ENCODE peak calls at places on chromosomes 6 and 20, in four cellular contexts. V, K, W and Z are unnamed samples.

GRCh38 chr6:32794510-32794909 is 22.3 kb downstream of the HLA-DOB start:
- DNase-seq in V (no peak), K (no peak), W (no peak), Z (no peak)

GRCh38 chr6:86856937-86857563 is 80.3 kb upstream of the HTR1E start:
- DNase-seq in K (peak), V (no peak), W (no peak), Z (no peak)

GRCh38 chr6:27250955-27251671 is 3.6 kb downstream of the PRSS16 start:
- DNase-seq in W (no peak), K (peak), V (peak), Z (peak)

GRCh38 chr6:157093555-157093954 is 229.8 kb downstream of the TMEM242 start:
- DNase-seq in W (no peak), K (no peak), V (no peak), Z (no peak)

GRCh38 chr6:163347021-163347446 is 67.5 kb upstream of the QKI start:
- DNase-seq in V (no peak), K (no peak), W (peak), Z (no peak)

GRCh38 chr20:17504326-17504897 is 26.8 kb downstream of the BFSP1 start:
- DNase-seq in W (no peak), K (peak), V (no peak), Z (peak)

GRCh38 chr20:60255866-60256265 is 297.6 kb downstream of the CDH26 start:
- DNase-seq in V (no peak), W (no peak), K (no peak), Z (no peak)

GRCh38 chr6:14074723-14075503 is 42.7 kb upstream of the CD83 start:
- DNase-seq in K (no peak), W (no peak), V (no peak), Z (no peak)

GRCh38 chr6:41428995-41429417 is 93.6 kb downstream of the NCR2 start:
- DNase-seq in K (peak), W (peak), V (no peak), Z (no peak)

GRCh38 chr20:5039255-5039657 is 37.9 kb upstream of the SLC23A2 start:
- DNase-seq in V (no peak), W (no peak), K (no peak), Z (no peak)

DNA sequence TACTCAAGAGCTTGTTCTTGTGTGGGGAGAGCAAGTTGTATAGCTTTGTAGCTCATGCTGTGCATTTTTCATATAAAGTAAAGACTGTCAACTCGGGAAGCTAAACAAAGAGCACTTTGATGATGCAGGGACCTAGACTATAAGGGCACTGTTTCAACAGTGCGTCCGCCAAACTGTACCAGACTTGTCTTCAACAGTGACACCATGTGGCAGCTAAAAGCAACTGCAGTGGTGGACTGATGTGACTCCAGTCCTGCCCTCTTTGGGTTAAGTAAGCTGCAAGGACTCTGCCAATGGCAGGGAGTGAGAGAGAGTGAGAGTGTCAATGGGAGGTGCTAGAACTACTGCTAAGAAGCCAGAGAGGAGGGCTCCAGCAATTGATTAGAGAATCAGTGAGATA is 48.1 kb upstream of the MC3R start:
- DNase-seq in V (no peak), W (no peak), K (no peak), Z (no peak)
- TF ChIP-seq CTCF in V (no peak), W (no peak), K (no peak), Z (no peak)

DNA sequence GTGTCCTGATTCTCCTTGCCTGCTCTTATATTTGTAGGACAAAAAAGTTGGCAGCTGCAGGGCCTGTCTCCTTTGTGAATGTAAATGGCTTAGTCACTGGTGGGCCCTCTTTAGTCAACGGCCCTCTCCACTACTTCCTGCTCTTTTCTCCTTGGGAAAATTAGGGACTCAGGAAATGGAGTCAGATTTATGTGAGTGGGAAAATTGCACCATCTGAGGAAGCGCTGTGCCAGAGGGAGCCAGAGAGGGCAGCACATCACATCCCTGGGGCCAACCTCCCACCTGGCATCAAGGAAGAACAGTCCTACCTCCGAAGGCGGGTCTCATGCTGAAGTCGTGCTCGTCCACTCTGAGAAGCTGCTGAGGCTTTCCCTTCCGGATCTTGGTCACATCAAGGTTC is 15.6 kb downstream of the GABRR2 start:
- DNase-seq in W (no peak), V (no peak), K (no peak), Z (no peak)
- TF ChIP-seq CTCF in W (no peak), V (no peak), K (no peak), Z (no peak)

GRCh38 chr20:381581-382290 is 1.2 kb downstream of the TRIB3 start:
- DNase-seq in V (peak), W (peak), K (peak), Z (peak)
- TF ChIP-seq CTCF in V (no peak), W (no peak), K (no peak), Z (no peak)

DNA sequence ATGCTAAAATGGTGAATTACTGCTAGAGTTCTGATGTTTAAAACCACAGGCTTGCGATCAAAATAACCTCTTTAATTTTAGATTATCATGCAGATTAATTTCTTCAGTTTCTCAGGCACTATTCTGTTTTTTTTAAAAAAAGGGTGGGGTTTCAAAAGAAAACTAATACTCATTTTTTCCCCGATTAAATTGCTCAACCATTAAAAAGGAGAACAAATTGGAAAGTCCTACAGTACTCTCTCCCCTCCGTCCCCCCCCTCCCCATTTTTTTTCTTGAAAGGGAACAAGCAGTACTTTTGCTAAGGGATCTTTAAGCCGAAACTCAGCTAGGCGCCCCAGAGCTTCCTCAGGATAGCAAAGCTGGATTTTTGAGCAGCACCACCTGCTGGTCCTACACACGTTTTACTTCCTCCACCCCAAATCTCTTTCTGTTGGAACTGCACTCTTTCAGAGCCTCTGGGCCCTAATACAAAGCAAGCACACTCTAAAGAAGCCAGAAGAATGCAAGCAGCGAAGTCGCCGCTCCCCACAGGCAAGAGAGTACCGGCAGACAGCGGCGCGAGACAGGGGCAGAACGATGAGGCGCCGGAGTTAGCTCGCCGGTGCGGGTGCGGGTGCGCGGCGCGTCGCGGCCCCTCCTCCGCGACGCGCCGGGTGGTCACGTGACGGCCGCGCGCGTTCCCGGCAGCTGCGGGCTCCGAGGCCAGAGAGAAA is at the start of gene RNF146:
- DNase-seq in W (peak), V (peak), K (peak), Z (no peak)
- TF ChIP-seq CTCF in W (peak), V (peak), K (peak), Z (no peak)

GRCh38 chr6:130282234-130282995 is 59.7 kb upstream of the SAMD3 start:
- DNase-seq in V (no peak), W (no peak), K (no peak), Z (no peak)
- TF ChIP-seq CTCF in V (peak), W (no peak), K (peak), Z (no peak)

GRCh38 chr6:137630666-137631065 is 136.5 kb upstream of the OLIG3 start:
- DNase-seq in K (no peak), V (no peak), W (no peak), Z (no peak)
- TF ChIP-seq CTCF in K (no peak), V (no peak), W (no peak), Z (no peak)

GRCh38 chr6:46677314-46677654 is 10.4 kb upstream of the TDRD6 start:
- DNase-seq in V (no peak), K (no peak), W (no peak), Z (no peak)
- TF ChIP-seq CTCF in V (no peak), K (no peak), W (no peak), Z (no peak)

DNA sequence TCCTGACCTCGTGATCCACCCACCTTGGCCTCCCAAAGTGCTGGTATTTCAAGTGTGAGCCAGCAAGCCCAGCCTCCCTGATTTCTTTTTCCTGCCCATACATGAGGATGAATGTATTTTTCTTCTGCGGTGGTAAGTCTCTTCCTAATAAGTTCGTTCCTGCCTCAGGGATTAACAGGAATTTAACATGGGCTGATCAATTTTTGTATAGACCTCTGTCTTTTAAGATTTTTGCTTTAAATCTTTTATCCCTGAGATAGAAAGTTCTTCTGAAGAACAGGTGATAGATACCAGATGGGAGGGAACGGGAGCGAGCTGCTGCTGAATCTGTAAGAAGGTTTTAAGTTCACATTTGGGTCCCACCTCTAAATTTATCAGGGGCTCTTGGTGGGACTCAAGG is 7.0 kb upstream of the ZNFX1 start:
- DNase-seq in K (no peak), V (no peak), W (no peak), Z (no peak)
- TF ChIP-seq CTCF in K (no peak), V (no peak), W (no peak), Z (no peak)